ENCODE peak calls at places on chromosomes 11 and 22, in four cellular contexts. One of them, this sample, is unnamed.

GRCh38 chr11:67668191-67668551 is 6.3 kb downstream of the ALDH3B2 start:
- DNase-seq in fibroblast of villous mesenchyme: no peak
- DNase-seq in bronchial epithelial cell: no peak
- DNase-seq in BJ: no peak
- DNase-seq in this sample: no peak

GRCh38 chr11:19867064-19867463 is 154.4 kb downstream of the NAV2 start:
- DNase-seq in fibroblast of villous mesenchyme: no peak
- DNase-seq in bronchial epithelial cell: no peak
- DNase-seq in BJ: no peak
- DNase-seq in this sample: no peak

GRCh38 chr22:21695432-21696085 is 29.7 kb downstream of the PPIL2 start:
- DNase-seq in fibroblast of villous mesenchyme: no peak
- DNase-seq in bronchial epithelial cell: no peak
- DNase-seq in BJ: no peak
- DNase-seq in this sample: no peak

GRCh38 chr11:66976048-66976467 is 954 bp downstream of the C11orf86 start:
- DNase-seq in fibroblast of villous mesenchyme: peak
- DNase-seq in bronchial epithelial cell: no peak
- DNase-seq in BJ: no peak
- DNase-seq in this sample: no peak

GRCh38 chr22:22759371-22759770 is 115.0 kb downstream of the GGTLC2 start:
- DNase-seq in fibroblast of villous mesenchyme: no peak
- DNase-seq in bronchial epithelial cell: no peak
- DNase-seq in BJ: no peak
- DNase-seq in this sample: no peak

GRCh38 chr22:39808087-39808486 is 85.5 kb downstream of the ENTHD1 start:
- DNase-seq in fibroblast of villous mesenchyme: peak
- DNase-seq in bronchial epithelial cell: peak
- DNase-seq in BJ: no peak
- DNase-seq in this sample: no peak

GRCh38 chr22:38982008-38982927 is at the start of gene APOBEC3B:
- DNase-seq in fibroblast of villous mesenchyme: peak
- DNase-seq in bronchial epithelial cell: peak
- DNase-seq in BJ: peak
- DNase-seq in this sample: peak

GRCh38 chr11:62705401-62705800 is 1.8 kb downstream of the BSCL2 start:
- DNase-seq in fibroblast of villous mesenchyme: no peak
- DNase-seq in bronchial epithelial cell: no peak
- DNase-seq in BJ: no peak
- DNase-seq in this sample: no peak

GRCh38 chr11:45794169-45794568 is 10.8 kb upstream of the SLC35C1 start:
- DNase-seq in fibroblast of villous mesenchyme: no peak
- DNase-seq in bronchial epithelial cell: no peak
- DNase-seq in BJ: no peak
- DNase-seq in this sample: no peak

GRCh38 chr22:32546480-32546879 is 71.9 kb downstream of the FBXO7 start:
- DNase-seq in fibroblast of villous mesenchyme: no peak
- DNase-seq in bronchial epithelial cell: peak
- DNase-seq in BJ: no peak
- DNase-seq in this sample: no peak

GRCh38 chr22:20427104-20427944 is 10.3 kb downstream of the SCARF2 start:
- DNase-seq in fibroblast of villous mesenchyme: no peak
- DNase-seq in bronchial epithelial cell: no peak
- DNase-seq in BJ: no peak
- DNase-seq in this sample: no peak
- H3K4me3 ChIP-seq in fibroblast of villous mesenchyme: no peak
- H3K4me3 ChIP-seq in bronchial epithelial cell: no peak
- H3K4me3 ChIP-seq in BJ: no peak
- H3K4me3 ChIP-seq in this sample: no peak

DNA sequence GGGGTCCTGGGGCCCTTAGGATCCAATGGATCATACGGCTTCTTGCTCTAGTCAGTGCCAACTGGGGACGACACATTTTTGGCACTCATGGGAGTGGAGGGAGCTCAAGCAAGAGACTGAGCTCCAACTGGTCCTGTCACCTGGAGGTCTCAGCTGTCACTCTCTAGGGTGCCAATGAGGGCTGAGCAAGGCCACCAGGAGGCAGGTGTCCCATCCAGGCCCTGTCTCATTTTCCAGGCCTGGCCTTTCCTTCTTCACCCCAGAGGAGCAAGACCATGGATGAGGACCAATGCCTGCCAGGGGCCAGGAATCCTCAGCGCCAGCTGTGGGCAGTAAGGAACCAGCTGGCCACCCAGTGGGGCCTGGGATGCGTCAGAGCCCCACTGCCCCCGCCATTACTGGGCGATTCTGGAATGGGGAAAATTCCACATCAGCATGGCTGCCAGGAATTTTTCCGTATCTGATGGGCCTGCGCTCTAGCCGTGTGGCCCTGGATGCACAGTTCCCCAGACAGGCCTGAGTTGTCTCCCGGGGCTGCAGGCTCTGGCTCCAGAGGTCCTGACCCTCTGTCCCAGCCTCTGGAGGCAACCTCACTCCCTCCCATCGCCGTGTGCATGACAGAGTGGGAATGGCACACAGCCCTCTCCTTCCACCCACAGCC is 676 bp upstream of the GAL3ST1 start:
- DNase-seq in fibroblast of villous mesenchyme: peak
- DNase-seq in bronchial epithelial cell: no peak
- DNase-seq in BJ: no peak
- DNase-seq in this sample: no peak
- TF ChIP-seq CTCF in fibroblast of villous mesenchyme: no peak
- TF ChIP-seq CTCF in bronchial epithelial cell: no peak
- TF ChIP-seq CTCF in BJ: peak
- TF ChIP-seq CTCF in this sample: peak

GRCh38 chr11:47187723-47188122 is 1.5 kb upstream of the PACSIN3 start:
- DNase-seq in fibroblast of villous mesenchyme: peak
- DNase-seq in bronchial epithelial cell: no peak
- DNase-seq in BJ: no peak
- DNase-seq in this sample: no peak

GRCh38 chr11:47188262-47188661 is 2.0 kb upstream of the PACSIN3 start:
- DNase-seq in fibroblast of villous mesenchyme: peak
- DNase-seq in bronchial epithelial cell: no peak
- DNase-seq in BJ: no peak
- DNase-seq in this sample: no peak

GRCh38 chr11:47186076-47186936 is at the start of gene PACSIN3:
- DNase-seq in fibroblast of villous mesenchyme: peak
- DNase-seq in bronchial epithelial cell: no peak
- DNase-seq in BJ: no peak
- DNase-seq in this sample: no peak

GRCh38 chr11:47185305-47186075 is 744 bp downstream of the PACSIN3 start:
- DNase-seq in fibroblast of villous mesenchyme: peak
- DNase-seq in bronchial epithelial cell: peak
- DNase-seq in BJ: no peak
- DNase-seq in this sample: no peak

GRCh38 chr11:47186937-47187681 is 875 bp upstream of the PACSIN3 start:
- DNase-seq in fibroblast of villous mesenchyme: peak
- DNase-seq in bronchial epithelial cell: peak
- DNase-seq in BJ: no peak
- DNase-seq in this sample: no peak
- H3K4me3 ChIP-seq in fibroblast of villous mesenchyme: peak
- H3K4me3 ChIP-seq in bronchial epithelial cell: peak
- H3K4me3 ChIP-seq in BJ: peak
- H3K4me3 ChIP-seq in this sample: peak

GRCh38 chr11:124633355-124633754 is 10.7 kb downstream of the TBRG1 start:
- DNase-seq in fibroblast of villous mesenchyme: no peak
- DNase-seq in bronchial epithelial cell: peak
- DNase-seq in BJ: no peak
- DNase-seq in this sample: no peak
- TF ChIP-seq CTCF in fibroblast of villous mesenchyme: peak
- TF ChIP-seq CTCF in bronchial epithelial cell: peak
- TF ChIP-seq CTCF in BJ: peak
- TF ChIP-seq CTCF in this sample: peak

This sample was measured in epithelial cell of proximal tubule.